ENCODE peak calls at places on chromosomes 1 and 21, in eight cellular contexts. W is HTR-8/SVneo, G is uterus, B is GM04503, O is anterior cingulate cortex, E is NT2/D1, N is T-helper 1 cell, Y is non-pigmented ciliary epithelial cell. V is an unnamed sample.

GRCh38 chr21:26966360-26966977 is 419 bp downstream of the ADAMTS5 start:
- DNase-seq in W (no peak), G (no peak), B (no peak), O (no peak), E (no peak), N (no peak), Y (no peak), V (peak)

GRCh38 chr21:33383056-33383888 is 19.9 kb upstream of the IFNGR2 start:
- DNase-seq in W (peak), G (peak), B (no peak), O (no peak), E (no peak), N (peak), Y (peak), V (peak)

GRCh38 chr1:180249725-180250498 is 19.8 kb downstream of the LHX4 start:
- DNase-seq in W (no peak), G (no peak), B (no peak), O (no peak), E (no peak), N (no peak), Y (no peak), V (no peak)

GRCh38 chr1:86352096-86352495 is 44.0 kb downstream of the ODF2L start:
- DNase-seq in W (no peak), G (no peak), B (no peak), O (no peak), E (no peak), N (no peak), Y (no peak), V (peak)

GRCh38 chr1:32881871-32882850 is 4.1 kb upstream of the HPCA start:
- DNase-seq in W (no peak), G (no peak), B (no peak), O (peak), E (no peak), N (no peak), Y (no peak), V (no peak)

GRCh38 chr21:14452842-14453241 is 69.9 kb upstream of the HSPA13 start:
- DNase-seq in W (no peak), G (no peak), B (no peak), O (no peak), E (no peak), N (no peak), Y (no peak), V (no peak)

GRCh38 chr1:43036457-43036827 is 77.8 kb upstream of the SLC2A1 start:
- DNase-seq in W (no peak), G (no peak), B (no peak), O (no peak), E (no peak), N (no peak), Y (no peak), V (no peak)

GRCh38 chr1:78493456-78493855 is 2.7 kb downstream of the PTGFR start:
- DNase-seq in W (no peak), G (no peak), B (no peak), O (no peak), E (no peak), N (no peak), Y (no peak), V (peak)

GRCh38 chr1:16184557-16185303 is 27.7 kb downstream of the ARHGEF19 start:
- DNase-seq in W (no peak), G (no peak), B (no peak), O (no peak), E (no peak), N (no peak), Y (no peak), V (no peak)

GRCh38 chr1:22963044-22963677 is 9.5 kb downstream of the LACTBL1 start:
- DNase-seq in W (no peak), G (no peak), B (no peak), O (no peak), E (no peak), N (no peak), Y (no peak), V (no peak)

GRCh38 chr21:45528981-45529784 is 13.1 kb downstream of the SLC19A1 start:
- DNase-seq in W (no peak), G (no peak), B (no peak), O (no peak), E (no peak), N (peak), Y (no peak), V (no peak)

GRCh38 chr1:79899914-79900313 is 893.4 kb upstream of the ADGRL4 start:
- DNase-seq in W (no peak), G (no peak), B (peak), O (no peak), E (no peak), N (no peak), Y (peak), V (peak)

GRCh38 chr1:156886583-156887302 is 6.8 kb upstream of the PEAR1 start:
- DNase-seq in W (no peak), G (no peak), B (no peak), O (no peak), E (no peak), N (no peak), Y (no peak), V (no peak)

GRCh38 chr1:228144213-228145049 is 4.4 kb downstream of the GUK1 start:
- DNase-seq in W (no peak), G (no peak), B (no peak), O (no peak), E (no peak), N (no peak), Y (no peak), V (no peak)

GRCh38 chr1:39369568-39369967 is 121.9 kb upstream of the BMP8A start:
- DNase-seq in W (no peak), G (no peak), B (no peak), O (no peak), E (no peak), N (no peak), Y (no peak), V (no peak)

GRCh38 chr1:226846801-226847200 is 23.6 kb upstream of the PSEN2 start:
- DNase-seq in W (no peak), G (no peak), B (peak), O (no peak), E (no peak), N (no peak), Y (no peak), V (no peak)

GRCh38 chr1:155134858-155135415 is 715 bp upstream of the SLC50A1 start:
- DNase-seq in W (peak), G (peak), B (peak), O (no peak), E (no peak), N (no peak), Y (peak), V (peak)

GRCh38 chr21:43917515-43918384 is 52.7 kb downstream of the AGPAT3 start:
- DNase-seq in W (no peak), G (no peak), B (no peak), O (no peak), E (no peak), N (no peak), Y (no peak), V (no peak)

V was measured in amniotic epithelial cell.